ENCODE peak calls at places on chromosomes 16 and 17, in six cellular contexts. G, Q, R, E, A and D are unnamed samples.

GRCh38 chr17:34547453-34548063 is 31.8 kb upstream of the TMEM132E start:
- DNase-seq in G (no peak), Q (no peak), R (peak; percentile 9), E (no peak), A (no peak), D (no peak)

GRCh38 chr17:1703063-1703462 is 7.1 kb downstream of the TLCD2 start:
- DNase-seq in G (no peak), Q (no peak), R (no peak), E (no peak), A (no peak), D (no peak)

GRCh38 chr16:50040028-50040427 is 15.0 kb downstream of the CNEP1R1 start:
- DNase-seq in G (no peak), Q (no peak), R (no peak), E (no peak), A (no peak), D (no peak)

GRCh38 chr16:69858196-69859104 is 92.7 kb upstream of the CLEC18A start:
- DNase-seq in G (no peak), Q (no peak), R (no peak), E (no peak), A (no peak), D (no peak)

GRCh38 chr16:35570946-35571345 is 2111.5 kb downstream of the TP53TG3F start:
- DNase-seq in G (no peak), Q (no peak), R (no peak), E (no peak), A (no peak), D (no peak)

GRCh38 chr16:76500006-76500405 is 222.8 kb downstream of the CNTNAP4 start:
- DNase-seq in G (no peak), Q (no peak), R (no peak), E (no peak), A (no peak), D (no peak)

GRCh38 chr16:68792465-68793324 is 50.6 kb upstream of the TANGO6 start:
- DNase-seq in G (no peak), Q (no peak), R (no peak), E (peak; percentile 72), A (peak; percentile 17), D (peak; percentile 53)

GRCh38 chr16:66651474-66651765 is 45.1 kb downstream of the CMTM4 start:
- DNase-seq in G (no peak), Q (no peak), R (no peak), E (no peak), A (no peak), D (no peak)

GRCh38 chr16:27179500-27180072 is 23.7 kb upstream of the KDM8 start:
- DNase-seq in G (peak; percentile 89), Q (peak; percentile 82), R (peak; percentile 87), E (peak; percentile 71), A (no peak), D (peak; percentile 52)

GRCh38 chr16:87441886-87442580 is 49.9 kb downstream of the MAP1LC3B start:
- DNase-seq in G (no peak), Q (no peak), R (no peak), E (peak; percentile 17), A (no peak), D (no peak)

GRCh38 chr17:19867094-19867653 is 562 bp downstream of the ULK2 start:
- DNase-seq in G (peak; percentile 76), Q (peak; percentile 82), R (peak; percentile 54), E (peak; percentile 62), A (no peak), D (peak; percentile 56)

GRCh38 chr17:42795465-42795864 is 3.0 kb downstream of the COA3 start:
- DNase-seq in G (no peak), Q (no peak), R (no peak), E (no peak), A (no peak), D (no peak)

GRCh38 chr16:25151996-25152395 is 40.5 kb downstream of the LCMT1 start:
- DNase-seq in G (no peak), Q (no peak), R (no peak), E (peak; percentile 16), A (no peak), D (peak; percentile 86)

GRCh38 chr16:87849419-87850008 is 19.8 kb downstream of the SLC7A5 start:
- DNase-seq in G (no peak), Q (no peak), R (no peak), E (no peak), A (no peak), D (no peak)

GRCh38 chr16:50997679-50998078 is 153.4 kb downstream of the SALL1 start:
- DNase-seq in G (no peak), Q (no peak), R (no peak), E (no peak), A (no peak), D (no peak)

GRCh38 chr17:64599827-64600226 is 62.3 kb downstream of the SMURF2 start:
- DNase-seq in G (no peak), Q (no peak), R (no peak), E (no peak), A (no peak), D (no peak)

GRCh38 chr17:11495616-11496015 is 102.7 kb upstream of the DNAH9 start:
- DNase-seq in G (no peak), Q (no peak), R (no peak), E (no peak), A (no peak), D (no peak)

GRCh38 chr16:49620158-49620867 is 235.6 kb downstream of the ZNF423 start:
- DNase-seq in G (peak; percentile 84), Q (peak; percentile 96), R (no peak), E (peak; percentile 78), A (peak; percentile 12), D (peak; percentile 77)

GRCh38 chr16:56830669-56831068 is 34.3 kb upstream of the SLC12A3 start:
- DNase-seq in G (no peak), Q (no peak), R (no peak), E (no peak), A (no peak), D (no peak)

GRCh38 chr17:70332811-70333210 is 163.5 kb downstream of the KCNJ2 start:
- DNase-seq in G (no peak), Q (no peak), R (no peak), E (no peak), A (no peak), D (no peak)

GRCh38 chr17:42509916-42510315 is 26.1 kb upstream of the NAGLU start:
- DNase-seq in G (no peak), Q (no peak), R (no peak), E (no peak), A (no peak), D (no peak)

GRCh38 chr17:77875051-77875780 is 83.3 kb upstream of the TNRC6C start:
- DNase-seq in G (no peak), Q (no peak), R (no peak), E (peak; percentile 32), A (peak; percentile 78), D (peak; percentile 84)

GRCh38 chr17:28763804-28764266 is 20.0 kb downstream of the TRAF4 start:
- DNase-seq in G (peak; percentile 60), Q (no peak), R (peak; percentile 84), E (peak; percentile 85), A (peak; percentile 29), D (peak; percentile 82)

GRCh38 chr17:82374626-82375331 is 3.2 kb downstream of the UTS2R start:
- DNase-seq in G (no peak), Q (no peak), R (no peak), E (no peak), A (no peak), D (no peak)

GRCh38 chr17:50026901-50027638 is 28.8 kb upstream of the ITGA3 start:
- DNase-seq in G (peak; percentile 84), Q (peak; percentile 88), R (peak; percentile 64), E (peak; percentile 88), A (no peak), D (peak; percentile 77)

GRCh38 chr17:81931557-81932332 is 4.2 kb upstream of the MAFG start:
- DNase-seq in G (no peak), Q (no peak), R (no peak), E (no peak), A (no peak), D (no peak)

GRCh38 chr17:52957411-52957810 is 798.9 kb upstream of the CA10 start:
- DNase-seq in G (no peak), Q (no peak), R (no peak), E (no peak), A (no peak), D (no peak)

GRCh38 chr16:86509759-86510464 is 415 bp upstream of the FOXF1 start:
- DNase-seq in G (peak; percentile 37), Q (no peak), R (no peak), E (peak; percentile 66), A (no peak), D (peak; percentile 87)

GRCh38 chr17:45841883-45842525 is 2.7 kb upstream of the SPPL2C start:
- DNase-seq in G (no peak), Q (no peak), R (no peak), E (no peak), A (no peak), D (no peak)

GRCh38 chr17:77718669-77718961 is 239.9 kb upstream of the TNRC6C start:
- DNase-seq in G (no peak), Q (no peak), R (no peak), E (no peak), A (no peak), D (no peak)

GRCh38 chr17:80413771-80414507 is 1.0 kb upstream of the ENDOV start:
- DNase-seq in G (no peak), Q (no peak), R (no peak), E (no peak), A (no peak), D (no peak)

DNA sequence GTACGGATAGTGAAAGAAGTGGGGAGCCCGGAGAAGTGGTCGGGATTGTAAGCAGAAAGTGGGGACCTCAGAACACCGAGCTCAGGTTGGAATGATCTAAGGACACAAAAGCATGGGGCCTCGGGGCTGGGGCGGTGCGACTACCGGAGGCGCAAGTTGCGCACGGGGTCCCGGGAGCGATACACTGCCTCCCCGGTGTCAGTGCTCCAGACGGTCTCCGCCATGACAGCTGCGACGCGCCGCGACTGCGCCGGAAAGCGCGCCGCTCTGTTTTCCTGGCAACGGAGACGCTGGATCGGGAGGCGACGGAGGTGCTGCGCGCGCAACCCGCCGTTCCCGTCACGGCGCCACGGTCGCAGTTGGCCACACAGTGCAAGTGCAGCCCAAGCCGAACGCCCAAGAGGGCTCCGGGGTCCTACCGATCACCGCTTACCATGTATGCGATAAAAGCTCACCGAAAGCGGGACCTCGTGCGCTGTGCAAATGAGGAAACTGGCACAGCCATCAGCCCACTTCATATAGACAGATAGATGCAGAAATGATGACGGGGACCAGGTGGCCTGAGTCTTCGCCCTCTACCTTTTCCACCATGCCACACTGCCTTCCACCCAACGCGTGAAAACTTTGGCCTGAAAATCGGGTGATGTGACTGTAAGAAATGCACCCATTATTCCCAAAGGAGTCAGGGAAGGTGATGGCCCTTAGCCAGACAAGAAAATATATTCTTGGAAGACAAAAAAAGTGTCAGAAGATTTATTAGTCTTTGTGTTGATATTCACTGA is at the start of gene MKS1:
- DNase-seq in G (peak; percentile 95), Q (peak; percentile 93), R (peak; percentile 70), E (peak; percentile 93), A (peak; percentile 29), D (peak; percentile 92)
- TF ChIP-seq CTCF in G (peak; percentile 84), Q (peak; percentile 62), R (peak; percentile 59), E (peak; percentile 54), A (peak; percentile 77), D (peak; percentile 59)

GRCh38 chr17:8080799-8081219 is 6.7 kb downstream of the ALOX12B start:
- DNase-seq in G (no peak), Q (no peak), R (no peak), E (no peak), A (no peak), D (no peak)
- H3K4me3 ChIP-seq in G (no peak overlapping the region), Q (no peak overlapping the region), R (peak overlapping the region; percentile 74), E (no peak overlapping the region), A (no peak overlapping the region), D (no peak overlapping the region)

GRCh38 chr16:17246577-17246885 is 224.2 kb downstream of the XYLT1 start:
- DNase-seq in G (no peak), Q (no peak), R (no peak), E (no peak), A (no peak), D (no peak)
- TF ChIP-seq CTCF in G (no peak), Q (no peak), R (no peak), E (no peak), A (no peak), D (no peak)

GRCh38 chr16:23145186-23145585 is 4.1 kb downstream of the USP31 start:
- DNase-seq in G (no peak), Q (no peak), R (no peak), E (no peak), A (no peak), D (peak; percentile 34)
- H3K4me3 ChIP-seq in G (no peak overlapping the region), Q (no peak overlapping the region), R (no peak overlapping the region), E (no peak overlapping the region), A (no peak overlapping the region), D (no peak overlapping the region)